ENCODE peak calls at places on chromosome 17, in nine cellular contexts. Z is Caki2; W is GM23248; L is CD8-positive, alpha-beta T cell; X is glutamatergic neuron; R is stimulated activated CD4-positive, alpha-beta T cell treated with anti-CD3 and anti-CD28 coated beads, Interleukin-15, amount 100 ng/mL, for 1 hour; K is NCI-H748 treated with DMSO at 0.1 percent for 48 hours; M is HEK293T; I is HFFc6. S is an unnamed sample.

GRCh38 chr17:6701719-6702118 is 11.4 kb downstream of the SLC13A5 start:
- DNase-seq in Z (no peak), X (peak; percentile 75), K (no peak), I (no peak), M (peak; percentile 86), W (peak; percentile 64), L (no peak), R (no peak), S (peak; percentile 60)

GRCh38 chr17:18959845-18960240 is 7.9 kb downstream of the SLC5A10 start:
- DNase-seq in R (no peak), L (no peak), M (no peak), W (no peak), I (no peak), Z (no peak), K (no peak), X (no peak), S (no peak)

GRCh38 chr17:61395409-61395982 is 4.1 kb upstream of the TBX2 start:
- DNase-seq in K (no peak), M (no peak), W (no peak), R (no peak), Z (no peak), L (no peak), I (no peak), X (peak; percentile 18), S (no peak)

GRCh38 chr17:8359769-8360168 is 16.7 kb downstream of the KRABD2 start:
- DNase-seq in K (peak; percentile 50), M (no peak), Z (no peak), I (peak; percentile 69), R (no peak), L (no peak), X (no peak), W (peak; percentile 95), S (no peak)

GRCh38 chr17:35807371-35808144 is 1.7 kb upstream of the TAF15 start:
- DNase-seq in X (no peak), Z (peak; percentile 33), M (no peak), I (peak; percentile 56), K (no peak), W (peak; percentile 72), R (no peak), L (no peak), S (no peak)

GRCh38 chr17:44279586-44280344 is 11.8 kb upstream of the SLC4A1 start:
- DNase-seq in K (no peak), Z (peak; percentile 56), R (no peak), W (peak; percentile 93), L (no peak), M (no peak), X (no peak), I (peak; percentile 51), S (peak; percentile 75)

GRCh38 chr17:48541574-48542113 is 3.3 kb downstream of the HOXB2 start:
- DNase-seq in I (no peak), Z (peak; percentile 76), R (peak; percentile 23), K (peak; percentile 40), M (no peak), X (peak; percentile 36), L (no peak), W (peak; percentile 88), S (peak; percentile 69)

GRCh38 chr17:7128174-7128573 is 13.6 kb upstream of the ASGR2 start:
- DNase-seq in Z (no peak), X (peak; percentile 69), L (no peak), M (no peak), I (no peak), K (no peak), R (no peak), W (no peak), S (no peak)

GRCh38 chr17:81601525-81602120 is 35.3 kb downstream of the NPLOC4 start:
- DNase-seq in Z (peak; percentile 48), L (peak; percentile 3), M (peak; percentile 78), K (peak; percentile 46), I (peak; percentile 74), W (peak; percentile 79), R (no peak), X (no peak), S (peak; percentile 81)

GRCh38 chr17:38469875-38470274 is 41.6 kb downstream of the ARHGAP23 start:
- DNase-seq in R (no peak), M (no peak), Z (no peak), W (peak; percentile 88), X (no peak), L (no peak), I (peak; percentile 68), K (no peak), S (no peak)

GRCh38 chr17:72388765-72389473 is 268.1 kb downstream of the SOX9 start:
- DNase-seq in Z (peak; percentile 64), M (no peak), K (no peak), X (no peak), W (no peak), R (no peak), L (no peak), I (peak; percentile 15), S (no peak)

GRCh38 chr17:11705111-11705510 is 106.8 kb downstream of the DNAH9 start:
- DNase-seq in M (no peak), I (no peak), X (no peak), L (no peak), K (no peak), R (no peak), W (no peak), Z (peak; percentile 73), S (no peak)

GRCh38 chr17:4329838-4330237 is 36.6 kb downstream of the UBE2G1 start:
- DNase-seq in Z (peak; percentile 51), K (no peak), I (peak; percentile 92), R (no peak), M (peak; percentile 37), X (no peak), W (peak; percentile 98), L (no peak), S (peak; percentile 90)

GRCh38 chr17:1153795-1154546 is 25.8 kb downstream of the ABR start:
- DNase-seq in X (peak; percentile 81), Z (no peak), L (no peak), M (peak; percentile 61), W (peak; percentile 90), I (peak; percentile 48), K (peak; percentile 62), R (no peak), S (no peak)

GRCh38 chr17:80002242-80002641 is 33.4 kb downstream of the TBC1D16 start:
- DNase-seq in Z (no peak), I (no peak), X (no peak), W (no peak), M (no peak), L (no peak), R (no peak), K (no peak), S (no peak)

GRCh38 chr17:75591722-75592302 is 4.2 kb downstream of the MYO15B start:
- DNase-seq in Z (no peak), M (no peak), R (no peak), W (no peak), I (no peak), X (no peak), L (no peak), K (no peak), S (no peak)

GRCh38 chr17:16923097-16923903 is 48.6 kb downstream of the TNFRSF13B start:
- DNase-seq in L (no peak), R (no peak), W (no peak), M (no peak), K (no peak), I (no peak), Z (no peak), X (no peak), S (no peak)

GRCh38 chr17:57544381-57544780 is 200.7 kb downstream of the CCDC182 start:
- DNase-seq in W (no peak), K (peak; percentile 34), I (no peak), R (no peak), M (no peak), Z (no peak), X (no peak), L (no peak), S (no peak)

GRCh38 chr17:49513044-49513395 is 17.9 kb downstream of the NGFR start:
- DNase-seq in M (no peak), W (no peak), R (no peak), I (no peak), L (no peak), K (no peak), Z (no peak), X (no peak), S (no peak)

GRCh38 chr17:64554028-64554637 is 47.4 kb downstream of the CEP95 start:
- DNase-seq in M (no peak), Z (no peak), W (no peak), R (no peak), L (no peak), K (no peak), X (no peak), I (no peak), S (no peak)

GRCh38 chr17:77696720-77697460 is 261.6 kb upstream of the TNRC6C start:
- DNase-seq in R (no peak), M (no peak), Z (no peak), W (no peak), X (no peak), L (no peak), I (no peak), K (no peak), S (no peak)

GRCh38 chr17:57930239-57930638 is 25.0 kb downstream of the CUEDC1 start:
- DNase-seq in K (no peak), X (no peak), R (no peak), M (no peak), L (no peak), Z (no peak), W (no peak), I (no peak), S (no peak)

GRCh38 chr17:21513012-21513570 is 136.9 kb downstream of the KCNJ12 start:
- DNase-seq in I (peak; percentile 34), X (peak; percentile 88), R (peak; percentile 55), L (peak; percentile 48), M (peak; percentile 88), Z (peak; percentile 35), K (peak; percentile 34), W (peak; percentile 82), S (peak; percentile 97)